ENCODE peak calls at places on chromosome 21, in six cellular contexts. A is lower lobe of right lung; Q is aorta; N is CD8-positive, alpha-beta T cell; L is brain microvascular endothelial cell; W is endodermal cell. M is an unnamed sample.

GRCh38 chr21:43648171-43648570 is 11.1 kb downstream of the HSF2BP start:
- DNase-seq in Q (no peak), L (no peak), A (no peak), W (no peak), N (no peak), M (no peak)

GRCh38 chr21:25942145-25942544 is 207.4 kb downstream of the GABPA start:
- DNase-seq in A (no peak), L (no peak), W (no peak), N (no peak), Q (no peak), M (no peak)

GRCh38 chr21:25171438-25171837 is 435.8 kb downstream of the MRPL39 start:
- DNase-seq in A (no peak), W (no peak), L (no peak), N (no peak), Q (no peak), M (peak; percentile 43)

GRCh38 chr21:14115646-14116045 is 95.1 kb downstream of the LIPI start:
- DNase-seq in W (no peak), A (no peak), N (no peak), L (no peak), Q (no peak), M (no peak)

GRCh38 chr21:29208666-29209059 is 78.2 kb downstream of the MAP3K7CL start:
- DNase-seq in Q (no peak), L (peak; percentile 53), N (no peak), A (no peak), W (no peak), M (no peak)

GRCh38 chr21:42039470-42039901 is 29.3 kb upstream of the ZBTB21 start:
- DNase-seq in N (no peak), L (peak; percentile 12), A (peak; percentile 49), Q (no peak), W (no peak), M (peak; percentile 46)

GRCh38 chr21:35401476-35401875 is 352.4 kb upstream of the RUNX1 start:
- DNase-seq in L (peak; percentile 27), W (no peak), A (no peak), Q (no peak), N (no peak), M (no peak)

GRCh38 chr21:45228171-45228641 is 59.5 kb downstream of the POFUT2 start:
- DNase-seq in W (no peak), Q (peak; percentile 77), N (peak; percentile 73), A (no peak), L (peak; percentile 98), M (peak; percentile 70)

GRCh38 chr21:25573409-25574206 is 33.7 kb downstream of the MRPL39 start:
- DNase-seq in A (no peak), W (no peak), L (peak; percentile 98), N (no peak), Q (no peak), M (peak; percentile 83)

GRCh38 chr21:32940079-32941014 is 85.4 kb upstream of the OLIG2 start:
- DNase-seq in L (no peak), N (peak; percentile 58), A (no peak), Q (peak; percentile 51), W (peak; percentile 71), M (no peak)

GRCh38 chr21:16535100-16535418 is 805.3 kb downstream of the USP25 start:
- DNase-seq in N (no peak), L (no peak), Q (peak; percentile 81), W (no peak), A (peak; percentile 54), M (peak; percentile 57)
- H3K4me3 ChIP-seq in N (no peak overlapping the region), L (peak overlapping the region; percentile 42), Q (peak overlapping the region; percentile 98), W (no peak overlapping the region), A (peak overlapping the region; percentile 45), M (peak overlapping the region; percentile 53)

GRCh38 chr21:27418338-27418737 is 451.4 kb upstream of the ADAMTS5 start:
- DNase-seq in N (no peak), W (no peak), L (no peak), Q (no peak), A (no peak), M (no peak)

GRCh38 chr21:27423073-27423472 is 456.2 kb upstream of the ADAMTS5 start:
- DNase-seq in N (no peak), W (no peak), L (peak; percentile 96), Q (peak; percentile 84), A (no peak), M (peak; percentile 25)

GRCh38 chr21:27422435-27422834 is 455.5 kb upstream of the ADAMTS5 start:
- DNase-seq in L (no peak), Q (no peak), A (no peak), W (no peak), N (no peak), M (no peak)

GRCh38 chr21:27421654-27422053 is 454.8 kb upstream of the ADAMTS5 start:
- DNase-seq in L (no peak), W (no peak), A (no peak), Q (no peak), N (no peak), M (no peak)

GRCh38 chr21:27419153-27419552 is 452.3 kb upstream of the ADAMTS5 start:
- DNase-seq in Q (no peak), A (no peak), L (no peak), N (no peak), W (no peak), M (no peak)
- H3K4me3 ChIP-seq in Q (no peak overlapping the region), A (no peak overlapping the region), L (no peak overlapping the region), N (no peak overlapping the region), W (no peak overlapping the region), M (no peak overlapping the region)

GRCh38 chr21:46552274-46552673 is 52.6 kb downstream of the S100B start:
- DNase-seq in Q (no peak), A (no peak), N (peak; percentile 58), W (no peak), L (no peak), M (no peak)

GRCh38 chr21:46552865-46553379 is 52.0 kb downstream of the S100B start:
- DNase-seq in N (no peak), A (no peak), Q (no peak), W (no peak), L (no peak), M (no peak)

GRCh38 chr21:46549650-46550049 is 55.2 kb downstream of the S100B start:
- DNase-seq in Q (no peak), L (no peak), W (no peak), A (no peak), N (no peak), M (no peak)

GRCh38 chr21:46550511-46550941 is 54.4 kb downstream of the S100B start:
- DNase-seq in L (no peak), N (peak; percentile 84), W (no peak), A (no peak), Q (no peak), M (no peak)

DNA sequence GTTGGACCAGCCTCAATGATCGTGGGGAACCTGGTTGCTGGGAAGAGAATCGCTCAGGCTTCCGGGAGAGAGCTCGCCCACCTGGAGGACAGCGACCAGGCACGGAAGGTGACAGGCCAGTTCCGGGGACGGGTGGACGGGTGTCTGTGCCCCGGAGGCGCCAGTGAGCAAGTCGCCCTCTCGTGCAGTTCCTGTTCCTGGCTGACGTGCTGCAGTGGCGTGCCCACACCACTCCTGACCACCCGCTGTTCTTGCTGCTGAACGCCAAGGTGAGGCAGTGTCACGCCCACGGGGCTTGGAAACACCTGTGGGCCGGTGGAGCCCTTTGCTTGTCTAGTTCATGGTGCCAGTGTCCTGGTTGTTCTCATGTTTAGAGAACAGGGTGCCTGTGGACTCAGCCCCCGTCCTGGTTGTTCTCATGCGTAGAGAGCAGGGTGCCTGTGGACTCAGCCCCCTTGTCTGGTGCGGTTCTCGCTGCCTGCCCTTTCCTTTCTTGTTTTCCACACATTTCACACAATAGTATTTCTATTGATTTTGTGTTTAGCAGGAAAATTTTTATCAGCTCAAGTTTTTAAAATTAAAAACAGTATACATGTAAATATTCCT is 53.1 kb downstream of the S100B start:
- DNase-seq in Q (peak; percentile 65), W (peak; percentile 62), N (peak; percentile 81), A (peak; percentile 76), L (no peak), M (no peak)
- H3K4me3 ChIP-seq in Q (no peak overlapping the region), W (no peak overlapping the region), N (peak overlapping the region; percentile 14), A (peak overlapping the region; percentile 38), L (no peak overlapping the region), M (no peak overlapping the region)

GRCh38 chr21:16248705-16249104 is 518.9 kb downstream of the USP25 start:
- DNase-seq in N (no peak), W (no peak), Q (no peak), A (no peak), L (no peak), M (no peak)
- H3K4me3 ChIP-seq in N (no peak overlapping the region), W (no peak overlapping the region), Q (no peak overlapping the region), A (no peak overlapping the region), L (no peak overlapping the region), M (no peak overlapping the region)

GRCh38 chr21:36699026-36699545 is at the start of gene SIM2:
- DNase-seq in Q (peak; percentile 45), N (no peak), W (peak; percentile 86), A (no peak), L (no peak), M (no peak)
- H3K4me3 ChIP-seq in Q (peak within 1 kb of the TSS; percentile 31), N (no peak within 1 kb of the TSS), W (peak within 1 kb of the TSS; percentile 53), A (peak within 1 kb of the TSS; percentile 44), L (no peak within 1 kb of the TSS), M (peak within 1 kb of the TSS; percentile 55)

DNA sequence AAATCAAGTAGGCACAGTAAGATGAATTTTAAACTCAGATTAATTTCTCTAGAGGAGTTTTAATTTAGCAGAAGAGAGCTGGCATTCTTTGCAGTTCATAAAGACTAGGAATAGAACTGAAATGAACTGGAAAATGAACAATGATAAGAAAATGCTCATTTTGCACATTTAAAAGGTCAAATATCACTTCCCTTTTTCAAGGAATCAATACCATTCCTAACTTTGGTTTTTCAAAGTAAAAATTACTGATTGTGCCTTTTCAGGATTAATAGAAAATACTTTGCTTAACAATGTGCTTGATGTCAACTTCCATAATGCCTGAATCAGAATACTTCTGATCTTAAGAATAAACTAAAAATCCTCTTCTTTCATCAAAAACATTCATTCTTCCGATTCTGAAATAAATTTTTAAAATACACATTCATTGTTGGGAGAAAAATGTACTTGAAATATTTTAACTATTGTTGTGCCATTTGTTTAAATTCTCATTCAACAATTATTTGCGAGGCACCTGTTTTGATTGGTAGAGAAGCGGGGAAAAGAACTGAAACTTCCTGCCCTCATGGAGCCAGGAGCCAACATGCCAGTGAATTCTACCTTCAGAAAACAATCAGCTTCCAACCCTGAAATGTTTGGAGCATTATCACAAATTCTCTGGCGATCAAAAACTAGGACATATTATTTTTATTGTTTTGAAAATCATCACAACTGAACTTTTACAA is 2.1 kb downstream of the SCAF4 start:
- DNase-seq in W (no peak), N (no peak), A (no peak), Q (no peak), L (no peak), M (no peak)
- H3K4me3 ChIP-seq in W (peak overlapping the region; percentile 83), N (peak overlapping the region; percentile 93), A (peak overlapping the region; percentile 97), Q (peak overlapping the region; percentile 80), L (peak overlapping the region; percentile 78), M (peak overlapping the region; percentile 74)

GRCh38 chr21:34075760-34076159 is 2.4 kb downstream of the MRPS6 start:
- DNase-seq in N (no peak), L (no peak), Q (no peak), W (no peak), A (no peak), M (no peak)
- H3K4me3 ChIP-seq in N (no peak overlapping the region), L (no peak overlapping the region), Q (peak overlapping the region; percentile 93), W (peak overlapping the region; percentile 91), A (peak overlapping the region; percentile 73), M (peak overlapping the region; percentile 89)

DNA sequence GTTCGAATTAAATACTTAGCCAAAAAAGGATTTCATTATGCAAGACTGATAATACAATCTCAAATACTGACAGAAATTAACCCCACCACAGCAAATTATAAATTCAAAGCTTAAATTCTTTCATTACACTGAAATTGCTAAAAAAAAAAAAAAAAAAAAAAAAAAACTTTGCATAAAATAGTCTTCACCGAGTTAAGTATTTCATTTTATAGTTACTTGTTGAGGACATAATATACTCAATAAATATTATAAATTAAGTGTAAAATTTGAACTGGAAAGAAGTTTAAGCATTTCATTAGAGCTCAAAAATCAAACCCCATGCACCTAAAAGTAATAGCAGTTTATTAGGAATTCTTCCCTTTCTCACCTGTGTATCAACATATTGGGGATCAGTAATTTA is 1.9 kb upstream of the PSMG1 start:
- DNase-seq in N (no peak), L (no peak), Q (no peak), W (no peak), A (no peak), M (no peak)
- H3K4me3 ChIP-seq in N (no peak overlapping the region), L (no peak overlapping the region), Q (no peak overlapping the region), W (peak overlapping the region; percentile 92), A (no peak overlapping the region), M (no peak overlapping the region)